ENCODE peak calls at places on chromosomes 6 and 20, in seven cellular contexts. K is activated T-helper 1 cell treated with Interleukin-2 at 50 U/mL for 16 hours, T is stomach, I is GM03348, A is AML-193, S is GM23248, P is transverse colon. N is an unnamed sample.

GRCh38 chr6:154908723-154909122 is 86.4 kb upstream of the TIAM2 start:
- DNase-seq in K (no peak), T (no peak), I (no peak), A (no peak), S (no peak), P (no peak), N (no peak)

GRCh38 chr6:73491371-73491770 is 29.5 kb downstream of the EEF1A1 start:
- DNase-seq in K (no peak), T (no peak), I (no peak), A (no peak), S (peak; percentile 15), P (no peak), N (no peak)

GRCh38 chr6:98286620-98287019 is 547.8 kb upstream of the POU3F2 start:
- DNase-seq in K (no peak), T (no peak), I (no peak), A (no peak), S (no peak), P (no peak), N (no peak)

GRCh38 chr6:105539879-105540278 is 137.0 kb upstream of the PREP start:
- DNase-seq in K (no peak), T (no peak), I (no peak), A (no peak), S (peak; percentile 14), P (no peak), N (no peak)

GRCh38 chr6:31058128-31058894 is 48.0 kb downstream of the MUC22 start:
- DNase-seq in K (no peak), T (no peak), I (peak; percentile 82), A (peak; percentile 15), S (peak; percentile 96), P (no peak), N (no peak)

GRCh38 chr20:3781153-3781910 is at the start of gene SPEF1:
- DNase-seq in K (no peak), T (peak; percentile 76), I (peak; percentile 94), A (peak; percentile 69), S (peak; percentile 96), P (peak; percentile 79), N (peak; percentile 75)

GRCh38 chr6:27139753-27140522 is 107.6 kb upstream of the PRSS16 start:
- DNase-seq in K (no peak), T (no peak), I (no peak), A (peak; percentile 54), S (no peak), P (peak; percentile 26), N (no peak)

GRCh38 chr6:50007821-50008220 is 14.0 kb downstream of the DEFB110 start:
- DNase-seq in K (no peak), T (no peak), I (peak; percentile 6), A (no peak), S (peak; percentile 36), P (no peak), N (no peak)

GRCh38 chr20:37316116-37316774 is 26.8 kb downstream of the MANBAL start:
- DNase-seq in K (no peak), T (peak; percentile 25), I (no peak), A (peak; percentile 84), S (no peak), P (peak; percentile 45), N (no peak)

GRCh38 chr20:18977441-18977840 is 163.9 kb downstream of the SCP2D1 start:
- DNase-seq in K (no peak), T (no peak), I (no peak), A (no peak), S (no peak), P (no peak), N (no peak)

GRCh38 chr20:5919634-5920544 is 30.4 kb downstream of the TRMT6 start:
- DNase-seq in K (no peak), T (no peak), I (no peak), A (no peak), S (no peak), P (no peak), N (no peak)

GRCh38 chr20:44019638-44020335 is 105.1 kb downstream of the TOX2 start:
- DNase-seq in K (no peak), T (no peak), I (no peak), A (no peak), S (peak; percentile 40), P (no peak), N (no peak)

GRCh38 chr6:47321582-47321981 is 11.9 kb upstream of the TNFRSF21 start:
- DNase-seq in K (no peak), T (no peak), I (no peak), A (no peak), S (no peak), P (no peak), N (no peak)

GRCh38 chr20:46302119-46302518 is 6.2 kb downstream of the CDH22 start:
- DNase-seq in K (no peak), T (no peak), I (no peak), A (no peak), S (no peak), P (no peak), N (no peak)

GRCh38 chr20:38790210-38791053 is 15.1 kb upstream of the PPP1R16B start:
- DNase-seq in K (peak; percentile 17), T (no peak), I (peak; percentile 43), A (peak; percentile 47), S (peak; percentile 54), P (no peak), N (no peak)

GRCh38 chr6:47135772-47136171 is 93.6 kb upstream of the ADGRF1 start:
- DNase-seq in K (no peak), T (no peak), I (peak; percentile 48), A (peak; percentile 41), S (peak; percentile 67), P (no peak), N (peak; percentile 88)

GRCh38 chr6:25175216-25175615 is 104.0 kb upstream of the CARMIL1 start:
- DNase-seq in K (no peak), T (no peak), I (no peak), A (no peak), S (no peak), P (peak; percentile 36), N (no peak)

GRCh38 chr20:17536944-17537444 is 5.8 kb upstream of the BFSP1 start:
- DNase-seq in K (peak; percentile 28), T (peak; percentile 76), I (peak; percentile 87), A (peak; percentile 65), S (peak; percentile 87), P (peak; percentile 78), N (peak; percentile 47)

GRCh38 chr6:32968093-32968769 is at the start of gene BRD2:
- DNase-seq in K (peak; percentile 95), T (peak; percentile 96), I (peak; percentile 96), A (peak; percentile 97), S (peak; percentile 98), P (peak; percentile 97), N (peak; percentile 88)

GRCh38 chr6:74070091-74070490 is 374.1 kb downstream of the CD109 start:
- DNase-seq in K (no peak), T (no peak), I (peak; percentile 62), A (no peak), S (peak; percentile 56), P (no peak), N (no peak)

GRCh38 chr6:55578537-55579363 is at the start of gene HMGCLL1:
- DNase-seq in K (no peak), T (no peak), I (peak; percentile 9), A (no peak), S (no peak), P (peak; percentile 11), N (no peak)

GRCh38 chr20:37980383-37980782 is 52.9 kb downstream of the TTI1 start:
- DNase-seq in K (no peak), T (no peak), I (no peak), A (no peak), S (no peak), P (no peak), N (no peak)

GRCh38 chr20:31687777-31688176 is 34.9 kb downstream of the BCL2L1 start:
- DNase-seq in K (no peak), T (no peak), I (no peak), A (no peak), S (no peak), P (no peak), N (no peak)

GRCh38 chr6:69233195-69233524 is 563.6 kb downstream of the LMBRD1 start:
- DNase-seq in K (no peak), T (no peak), I (peak; percentile 1), A (no peak), S (no peak), P (no peak), N (no peak)

GRCh38 chr6:105793132-105793531 is 293.0 kb upstream of the PRDM1 start:
- DNase-seq in K (no peak), T (no peak), I (no peak), A (peak; percentile 91), S (no peak), P (peak; percentile 22), N (no peak)

GRCh38 chr6:78308025-78308424 is 559.3 kb upstream of the IRAK1BP1 start:
- DNase-seq in K (no peak), T (no peak), I (no peak), A (no peak), S (no peak), P (no peak), N (no peak)

GRCh38 chr6:164097056-164097455 is 682.5 kb downstream of the QKI start:
- DNase-seq in K (no peak), T (no peak), I (no peak), A (no peak), S (no peak), P (no peak), N (no peak)

GRCh38 chr6:20069130-20069529 is 143.1 kb downstream of the MBOAT1 start:
- DNase-seq in K (no peak), T (no peak), I (no peak), A (no peak), S (no peak), P (no peak), N (peak; percentile 15)

GRCh38 chr6:111601875-111602274 is 3.8 kb downstream of the TRAF3IP2 start:
- DNase-seq in K (no peak), T (peak; percentile 61), I (peak; percentile 56), A (no peak), S (peak; percentile 84), P (peak; percentile 40), N (peak; percentile 80)

GRCh38 chr6:2970753-2971419 is 481 bp downstream of the SERPINB6 start:
- DNase-seq in K (peak; percentile 48), T (peak; percentile 78), I (peak; percentile 84), A (peak; percentile 47), S (peak; percentile 78), P (peak; percentile 80), N (no peak)

GRCh38 chr6:100592929-100593328 is 128.2 kb upstream of the SIM1 start:
- DNase-seq in K (no peak), T (no peak), I (no peak), A (no peak), S (no peak), P (no peak), N (peak; percentile 46)

GRCh38 chr6:37168809-37169457 is 1.0 kb upstream of the PIM1 start:
- DNase-seq in K (no peak), T (no peak), I (peak; percentile 77), A (peak; percentile 35), S (peak; percentile 90), P (no peak), N (no peak)

GRCh38 chr20:16283978-16284377 is 289.3 kb downstream of the KIF16B start:
- DNase-seq in K (no peak), T (no peak), I (no peak), A (no peak), S (no peak), P (no peak), N (peak; percentile 51)

GRCh38 chr20:36971103-36971502 is 19.6 kb upstream of the SAMHD1 start:
- DNase-seq in K (no peak), T (no peak), I (no peak), A (no peak), S (no peak), P (no peak), N (no peak)

GRCh38 chr20:57388953-57389694 is 2.1 kb upstream of the RBM38 start:
- DNase-seq in K (peak; percentile 45), T (peak; percentile 90), I (peak; percentile 91), A (peak; percentile 16), S (peak; percentile 78), P (peak; percentile 90), N (no peak)

GRCh38 chr6:36973647-36974046 is 12.3 kb downstream of the MTCH1 start:
- DNase-seq in K (no peak), T (no peak), I (no peak), A (no peak), S (no peak), P (no peak), N (no peak)

GRCh38 chr6:81865712-81866111 is 113.2 kb upstream of the TENT5A start:
- DNase-seq in K (no peak), T (no peak), I (peak; percentile 70), A (no peak), S (peak; percentile 63), P (no peak), N (no peak)

GRCh38 chr20:43011491-43011890 is 178.2 kb downstream of the PTPRT start:
- DNase-seq in K (no peak), T (no peak), I (no peak), A (no peak), S (no peak), P (no peak), N (no peak)

N was measured in LNCaP clone FGC.